ENCODE peak calls at places on chromosome 7, in six cellular contexts. S is caudate nucleus; J is HL-60; X is SK-N-SH; G is SW480; Y is stimulated activated CD4-positive, alpha-beta T cell treated with anti-CD3 and anti-CD28 coated beads, Interleukin-4, amount 100 ng/mL, for 1 hour. N is an unnamed sample.

GRCh38 chr7:143258830-143259229 is 4.4 kb upstream of the GSTK1 start:
- DNase-seq in S (no peak), J (no peak), X (no peak), G (no peak), Y (no peak), N (no peak)

GRCh38 chr7:153443031-153443430 is 609.2 kb upstream of the DPP6 start:
- DNase-seq in S (no peak), J (no peak), X (no peak), G (no peak), Y (no peak), N (no peak)

GRCh38 chr7:27103489-27104226 is 1.2 kb upstream of the HOXA2 start:
- DNase-seq in S (no peak), J (no peak), X (no peak), G (no peak), Y (no peak), N (no peak)

GRCh38 chr7:127253289-127254162 is 785 bp upstream of the GRM8 start:
- DNase-seq in S (peak), J (no peak), X (peak), G (peak), Y (peak), N (peak)

GRCh38 chr7:55570939-55571338 is 1.4 kb downstream of the VOPP1 start:
- DNase-seq in S (no peak), J (no peak), X (no peak), G (peak), Y (no peak), N (no peak)

GRCh38 chr7:56040691-56041090 is 10.6 kb downstream of the PSPH start:
- DNase-seq in S (no peak), J (no peak), X (no peak), G (no peak), Y (no peak), N (no peak)

GRCh38 chr7:151453326-151453791 is 13.4 kb upstream of the CRYGN start:
- DNase-seq in S (no peak), J (no peak), X (no peak), G (no peak), Y (no peak), N (no peak)

GRCh38 chr7:32905175-32905662 is 13.7 kb upstream of the KBTBD2 start:
- DNase-seq in S (no peak), J (no peak), X (peak), G (no peak), Y (peak), N (peak)

N was measured in neuronal stem cell.